ENCODE peak calls at places on chromosomes 6 and 20, in eight cellular contexts. U is AG04450, Q is fibroblast of mammary gland, T is neural progenitor cell, A is WTC11, S is NB4, P is tibial nerve, Z is HCT116. R is an unnamed sample.

GRCh38 chr6:140846518-140847277 is 1286.0 kb upstream of the GJE1 start:
- DNase-seq in U (no peak), Q (peak), T (no peak), A (no peak), S (no peak), P (no peak), Z (no peak), R (peak)

GRCh38 chr6:66226099-66226498 is 519.1 kb upstream of the EYS start:
- DNase-seq in U (no peak), Q (peak), T (no peak), A (no peak), S (no peak), P (no peak), Z (no peak), R (no peak)

GRCh38 chr20:40768105-40768504 is 79.1 kb upstream of the MAFB start:
- DNase-seq in U (no peak), Q (no peak), T (no peak), A (no peak), S (no peak), P (no peak), Z (no peak), R (no peak)

GRCh38 chr20:44027686-44028340 is 113.2 kb downstream of the TOX2 start:
- DNase-seq in U (no peak), Q (no peak), T (no peak), A (no peak), S (no peak), P (no peak), Z (no peak), R (no peak)

GRCh38 chr6:139473239-139473701 is 98.8 kb upstream of the CITED2 start:
- DNase-seq in U (no peak), Q (peak), T (peak), A (peak), S (no peak), P (peak), Z (no peak), R (no peak)

GRCh38 chr6:136775548-136775947 is 16.7 kb downstream of the MAP3K5 start:
- DNase-seq in U (no peak), Q (no peak), T (no peak), A (no peak), S (peak), P (no peak), Z (no peak), R (no peak)

GRCh38 chr20:45781391-45781931 is 10.2 kb downstream of the WFDC3 start:
- DNase-seq in U (peak), Q (peak), T (no peak), A (no peak), S (no peak), P (no peak), Z (peak), R (peak)

GRCh38 chr6:143419526-143419925 is 31.0 kb downstream of the ADAT2 start:
- DNase-seq in U (no peak), Q (no peak), T (no peak), A (no peak), S (no peak), P (no peak), Z (no peak), R (no peak)

GRCh38 chr20:17895641-17896246 is 72.8 kb downstream of the SNX5 start:
- DNase-seq in U (no peak), Q (peak), T (no peak), A (no peak), S (peak), P (peak), Z (no peak), R (peak)

GRCh38 chr20:34562643-34563042 is 4.1 kb downstream of the MAP1LC3A start:
- DNase-seq in U (no peak), Q (peak), T (peak), A (peak), S (peak), P (no peak), Z (no peak), R (no peak)

GRCh38 chr6:165439928-165440554 is 130.6 kb upstream of the C6orf118 start:
- DNase-seq in U (peak), Q (peak), T (peak), A (no peak), S (peak), P (no peak), Z (peak), R (peak)

DNA sequence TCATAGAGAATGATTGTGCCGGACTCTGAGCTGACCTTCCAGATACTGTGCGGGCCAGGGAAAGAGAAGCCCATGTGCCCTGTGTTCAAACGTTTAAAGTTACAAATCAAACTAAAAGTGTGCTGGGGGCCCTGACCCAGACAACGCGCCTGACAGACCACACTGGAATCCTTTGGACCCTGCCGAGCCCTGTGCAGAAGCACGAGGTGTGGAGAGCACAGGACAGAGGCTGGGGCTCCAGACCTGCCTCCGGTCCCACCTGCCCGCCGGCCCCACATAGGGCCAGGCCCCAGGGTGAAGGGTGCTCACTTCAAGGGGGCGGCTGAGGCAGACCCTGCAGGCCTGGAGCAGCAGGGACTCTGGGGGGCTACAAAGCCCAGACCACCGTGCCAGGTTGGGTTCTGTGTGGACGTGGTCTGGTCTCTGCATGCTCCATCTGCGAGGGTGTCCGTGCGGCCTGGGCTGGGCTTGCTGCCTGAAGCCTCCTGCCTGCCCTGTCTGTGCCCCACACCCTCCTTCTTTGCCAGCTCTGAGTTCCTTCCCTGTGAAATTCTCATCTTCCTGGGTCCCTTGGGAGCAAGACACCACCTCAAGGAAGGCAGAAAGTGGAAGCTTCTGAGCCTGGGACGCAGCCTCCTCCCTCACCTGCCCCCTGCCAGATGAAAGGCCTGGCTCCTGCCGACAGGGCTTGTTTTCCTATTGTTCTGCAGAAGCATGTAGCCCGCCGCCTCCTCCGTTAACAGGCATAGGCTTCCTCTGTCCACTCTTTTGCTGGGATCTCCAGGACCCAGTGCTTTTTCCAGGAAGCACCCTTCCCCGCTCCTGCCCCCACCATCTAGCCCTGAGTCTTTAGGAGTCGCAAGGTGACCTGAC is 186.2 kb downstream of the ERMARD start:
- DNase-seq in U (no peak), Q (no peak), T (peak), A (no peak), S (no peak), P (no peak), Z (no peak), R (no peak)
- TF ChIP-seq CTCF in U (no peak), Q (no peak), T (no peak), A (no peak), S (no peak), P (no peak), Z (no peak), R (no peak)

DNA sequence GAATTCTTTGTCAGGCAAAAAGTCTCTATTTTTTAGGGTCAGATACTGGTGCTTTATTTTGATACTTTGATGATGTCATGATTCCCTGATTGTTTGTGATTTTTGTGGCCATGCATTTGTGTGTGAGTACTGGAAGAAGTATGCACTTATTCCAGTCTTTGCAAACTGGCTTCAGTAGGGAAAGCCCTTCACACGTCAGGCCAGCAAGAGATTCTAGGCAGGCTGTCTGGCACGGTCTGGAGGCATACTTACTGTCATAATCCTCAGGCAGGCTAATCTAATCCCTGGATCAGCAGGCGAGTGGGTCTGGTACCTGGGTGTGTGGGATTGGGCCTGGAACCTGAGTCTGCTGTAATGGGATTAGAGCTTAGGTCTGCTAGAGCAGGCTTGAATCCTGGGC is 391.8 kb upstream of the MMS22L start:
- DNase-seq in U (peak), Q (no peak), T (no peak), A (no peak), S (no peak), P (no peak), Z (no peak), R (no peak)
- TF ChIP-seq CTCF in U (no peak), Q (no peak), T (no peak), A (no peak), S (no peak), P (no peak), Z (no peak), R (no peak)

GRCh38 chr6:40588070-40588384 is 863 bp upstream of the LRFN2 start:
- DNase-seq in U (no peak), Q (no peak), T (no peak), A (no peak), S (no peak), P (no peak), Z (no peak), R (no peak)
- TF ChIP-seq CTCF in U (no peak), Q (no peak), T (no peak), A (no peak), S (no peak), P (no peak), Z (peak), R (peak)

DNA sequence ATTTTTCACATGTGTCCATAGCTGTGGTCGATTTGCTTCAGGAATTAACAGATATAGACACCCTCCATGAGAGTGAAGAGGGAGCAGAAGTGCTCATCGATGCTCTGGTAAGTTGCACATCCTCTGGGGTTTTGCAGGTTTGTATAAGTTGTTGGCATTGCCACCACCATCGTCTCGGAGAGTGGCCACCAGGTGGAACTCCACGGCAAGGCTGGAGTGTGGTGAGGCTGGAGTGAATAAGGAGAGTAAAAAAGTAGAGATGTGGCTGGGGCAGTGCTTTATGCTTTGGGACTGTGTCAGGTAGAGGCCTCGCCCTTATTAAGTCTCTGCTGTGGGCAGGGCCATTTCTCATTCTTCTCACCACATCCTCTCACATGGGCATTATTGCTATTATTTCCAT is 63.7 kb downstream of the CTNNBL1 start:
- DNase-seq in U (no peak), Q (no peak), T (no peak), A (peak), S (peak), P (no peak), Z (no peak), R (no peak)
- TF ChIP-seq CTCF in U (no peak), Q (no peak), T (peak), A (no peak), S (no peak), P (no peak), Z (no peak), R (peak)

DNA sequence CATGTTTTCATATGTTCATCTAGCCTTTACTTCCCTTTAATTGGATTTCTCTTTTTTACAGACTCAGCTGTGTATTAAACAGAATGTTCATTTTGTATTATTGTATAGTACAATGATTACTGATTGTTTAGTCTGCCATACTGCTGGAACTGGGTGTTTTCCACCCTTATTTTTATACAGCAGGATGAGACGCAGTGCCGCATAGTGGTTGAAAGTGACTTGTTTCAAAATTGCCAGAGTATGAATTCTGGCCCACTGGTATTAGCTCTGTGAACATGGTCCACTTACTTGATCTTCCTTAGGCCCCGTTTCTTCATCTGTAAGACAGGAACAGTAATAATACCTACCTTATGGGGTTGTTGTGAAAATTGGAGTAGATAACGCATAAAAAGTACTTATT is 22.1 kb downstream of the AFDN start:
- DNase-seq in U (no peak), Q (no peak), T (no peak), A (no peak), S (no peak), P (no peak), Z (no peak), R (no peak)
- TF ChIP-seq CTCF in U (no peak), Q (no peak), T (no peak), A (no peak), S (no peak), P (no peak), Z (no peak), R (no peak)